ENCODE peak calls at places on chromosomes 3 and 15, in six cellular contexts. P, L, D, X, U and H are unnamed samples.

GRCh38 chr3:30934208-30934550 is 39.7 kb upstream of the GADL1 start:
- DNase-seq in P (peak; percentile 68), L (peak; percentile 75), D (peak; percentile 14), X (peak; percentile 64), U (peak; percentile 40), H (peak; percentile 55)

GRCh38 chr15:83207622-83208356 is at the start of gene HDGFL3:
- DNase-seq in P (peak; percentile 59), L (peak; percentile 79), D (peak; percentile 87), X (peak; percentile 81), U (no peak), H (peak; percentile 88)

GRCh38 chr15:66923438-66923881 is 141.9 kb upstream of the SMAD3 start:
- DNase-seq in P (peak; percentile 48), L (peak; percentile 20), D (peak; percentile 54), X (peak; percentile 54), U (peak; percentile 37), H (peak; percentile 72)

GRCh38 chr3:140236836-140237476 is 302.0 kb downstream of the CLSTN2 start:
- DNase-seq in P (no peak), L (peak; percentile 18), D (no peak), X (peak; percentile 50), U (no peak), H (no peak)

GRCh38 chr15:66841953-66842681 is 140.1 kb downstream of the SMAD6 start:
- DNase-seq in P (peak; percentile 82), L (peak; percentile 98), D (peak; percentile 85), X (peak; percentile 95), U (peak; percentile 47), H (peak; percentile 81)

GRCh38 chr3:119297169-119297568 is 3.0 kb downstream of the ARHGAP31 start:
- DNase-seq in P (peak; percentile 27), L (peak; percentile 90), D (no peak), X (no peak), U (no peak), H (no peak)

GRCh38 chr3:23487015-23487414 is 283.9 kb downstream of the UBE2E2 start:
- DNase-seq in P (no peak), L (no peak), D (no peak), X (no peak), U (no peak), H (no peak)

GRCh38 chr3:108820586-108820985 is 2.0 kb upstream of the TRAT1 start:
- DNase-seq in P (no peak), L (no peak), D (no peak), X (no peak), U (no peak), H (no peak)

GRCh38 chr3:111616417-111617105 is 21.4 kb upstream of the ZBED2 start:
- DNase-seq in P (peak; percentile 62), L (peak; percentile 52), D (no peak), X (peak; percentile 9), U (no peak), H (no peak)

GRCh38 chr3:137012097-137012501 is 54.3 kb downstream of the IL20RB start:
- DNase-seq in P (no peak), L (peak; percentile 88), D (no peak), X (no peak), U (no peak), H (no peak)

GRCh38 chr15:55110446-55110845 is 86.3 kb downstream of the RSL24D1 start:
- DNase-seq in P (no peak), L (no peak), D (no peak), X (no peak), U (no peak), H (no peak)

GRCh38 chr15:73560501-73561117 is 72.6 kb downstream of the NPTN start:
- DNase-seq in P (peak; percentile 79), L (peak; percentile 76), D (peak; percentile 42), X (peak; percentile 76), U (peak; percentile 46), H (peak; percentile 49)

GRCh38 chr3:171801738-171802600 is 8.3 kb downstream of the PLD1 start:
- DNase-seq in P (peak; percentile 88), L (peak; percentile 86), D (no peak), X (no peak), U (no peak), H (no peak)

DNA sequence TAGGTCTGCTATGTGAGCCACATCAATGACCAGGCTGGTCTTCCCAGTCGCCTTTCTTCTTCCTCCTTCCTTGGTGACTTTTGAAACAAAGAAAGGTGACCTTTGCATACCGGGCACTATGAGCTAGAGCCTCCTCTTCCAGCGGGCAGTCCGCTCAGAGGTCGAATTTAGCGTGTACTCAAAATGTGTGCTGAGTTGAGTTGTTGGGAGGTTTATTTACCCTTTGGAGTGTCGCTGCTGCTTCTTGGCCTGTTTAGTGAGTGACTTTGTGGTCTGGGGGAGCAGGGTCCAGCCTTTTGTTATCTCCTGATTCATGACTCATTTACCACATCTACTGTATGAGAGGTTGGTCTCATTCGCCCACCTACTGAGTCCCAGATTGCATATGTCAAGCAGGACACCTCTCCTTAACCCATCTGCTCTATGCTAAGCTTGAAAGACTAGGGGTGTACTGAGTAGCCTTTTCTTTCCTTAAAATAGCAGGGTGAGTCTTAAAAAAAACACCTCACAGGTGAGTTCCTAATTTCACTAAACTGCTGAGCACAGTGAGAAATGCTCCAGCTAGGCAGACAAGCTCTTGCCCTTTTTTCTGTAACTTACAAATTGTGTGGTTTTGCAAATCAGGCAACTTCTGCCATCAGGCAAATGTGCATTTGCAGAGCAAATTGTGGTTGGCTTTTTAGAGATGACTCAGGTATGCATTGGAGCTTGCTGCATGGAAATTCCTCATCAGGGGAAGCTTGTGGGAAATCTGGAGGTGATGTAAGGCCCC is 3.2 kb upstream of the SIAH2 start:
- DNase-seq in P (peak; percentile 58), L (peak; percentile 62), D (no peak), X (no peak), U (no peak), H (peak; percentile 54)
- TF ChIP-seq EZH2phosphoT487 in P (no peak), L (no peak), D (no peak), X (no peak), U (no peak), H (no peak)

GRCh38 chr15:77516076-77516475 is 95.4 kb downstream of the HMG20A start:
- DNase-seq in P (peak; percentile 77), L (peak; percentile 63), D (no peak), X (no peak), U (no peak), H (no peak)
- TF ChIP-seq EZH2phosphoT487 in P (no peak), L (no peak), D (no peak), X (no peak), U (no peak), H (no peak)

DNA sequence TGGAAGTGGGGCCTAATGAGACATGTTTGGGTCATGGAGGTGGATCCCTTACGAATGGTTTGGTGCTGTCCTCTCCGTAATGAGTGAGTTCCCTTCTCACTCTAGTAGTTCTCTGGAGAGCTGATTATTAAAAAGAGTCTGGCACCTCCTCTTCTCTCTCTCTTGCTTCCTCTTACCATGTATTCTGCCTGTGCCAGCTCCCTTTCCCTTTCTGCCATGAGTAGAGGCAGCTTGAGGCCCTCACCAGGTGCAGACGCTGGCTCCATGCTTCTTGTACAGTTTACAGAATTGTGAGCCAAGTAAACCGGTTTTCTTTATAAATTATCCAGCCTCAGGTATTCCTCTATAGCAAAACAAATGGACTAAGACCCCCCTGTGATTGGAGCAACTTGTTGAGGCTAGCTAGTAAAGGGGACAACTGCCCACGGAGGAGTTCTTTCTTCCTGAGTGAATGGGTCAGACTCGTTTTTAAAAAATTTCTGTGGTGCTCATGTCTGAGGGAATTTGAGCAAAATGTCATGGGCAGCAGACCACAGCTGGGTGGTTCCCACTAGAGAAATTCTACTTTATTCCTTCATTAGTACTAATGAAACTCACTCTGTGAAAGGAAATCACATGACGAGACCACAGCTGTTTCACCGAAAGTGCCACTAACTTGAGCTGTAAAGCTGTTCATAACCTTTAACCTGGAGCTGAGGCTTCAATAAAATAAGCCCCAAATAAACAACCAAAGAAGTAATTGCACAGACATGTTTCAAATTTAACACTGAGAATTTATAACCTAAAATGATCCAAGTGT is 210.0 kb downstream of the NFKBIZ start:
- DNase-seq in P (no peak), L (no peak), D (no peak), X (no peak), U (no peak), H (no peak)
- TF ChIP-seq EZH2phosphoT487 in P (no peak), L (no peak), D (no peak), X (no peak), U (no peak), H (no peak)

GRCh38 chr15:101488300-101489164 is 975 bp downstream of the PCSK6 start:
- DNase-seq in P (no peak), L (no peak), D (peak; percentile 74), X (peak; percentile 28), U (no peak), H (peak; percentile 75)

GRCh38 chr15:101490922-101491738 is 1.6 kb upstream of the PCSK6 start:
- DNase-seq in P (peak; percentile 12), L (peak; percentile 20), D (no peak), X (no peak), U (no peak), H (no peak)

GRCh38 chr15:101489236-101489632 is 273 bp downstream of the PCSK6 start:
- DNase-seq in P (peak; percentile 16), L (peak; percentile 42), D (peak; percentile 90), X (peak; percentile 73), U (peak; percentile 18), H (peak; percentile 68)

GRCh38 chr15:101490408-101490891 is 943 bp upstream of the PCSK6 start:
- DNase-seq in P (no peak), L (no peak), D (no peak), X (no peak), U (no peak), H (no peak)

DNA sequence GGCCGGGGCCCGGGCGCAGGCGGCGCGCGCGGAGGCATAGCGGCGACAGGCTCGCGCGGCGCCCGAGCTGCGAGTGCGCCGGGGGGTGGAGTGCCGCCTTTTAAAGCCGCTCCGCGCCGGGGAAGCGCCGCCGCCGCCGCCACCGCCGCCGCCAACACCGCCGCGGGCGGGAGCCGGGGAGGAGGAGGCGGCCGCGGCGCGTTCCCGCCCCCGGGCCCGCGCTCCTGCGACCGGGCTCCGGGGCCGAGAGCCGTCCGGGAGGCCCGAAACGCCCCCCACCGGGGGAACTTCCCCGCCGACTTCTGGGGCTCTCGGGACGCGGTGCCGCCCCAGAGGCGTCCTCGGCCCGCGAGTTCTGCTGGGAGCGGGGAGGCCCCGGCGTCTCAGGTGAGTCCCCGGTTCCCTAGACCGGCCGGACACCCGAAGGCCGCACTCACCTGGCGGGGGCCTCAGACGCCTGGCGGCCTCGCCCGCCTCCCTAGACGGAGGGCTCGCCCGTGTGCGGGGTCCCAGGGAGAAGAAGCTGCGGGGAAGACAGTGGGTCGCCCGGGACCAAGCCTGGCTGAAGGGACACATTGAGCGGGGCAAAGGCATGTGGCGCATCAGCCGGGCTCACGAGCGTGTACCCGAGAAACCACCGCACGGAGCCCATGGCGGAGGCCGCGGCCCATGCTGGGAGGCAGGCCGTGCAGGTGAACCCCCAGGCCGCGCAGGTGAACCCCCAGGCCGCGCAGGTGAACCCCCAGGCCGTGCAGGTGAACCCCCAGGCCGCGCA is at the start of gene PCSK6:
- DNase-seq in P (no peak), L (peak; percentile 49), D (peak; percentile 87), X (peak; percentile 69), U (no peak), H (peak; percentile 77)
- TF ChIP-seq EZH2phosphoT487 in P (no peak), L (no peak), D (no peak), X (no peak), U (no peak), H (no peak)

DNA sequence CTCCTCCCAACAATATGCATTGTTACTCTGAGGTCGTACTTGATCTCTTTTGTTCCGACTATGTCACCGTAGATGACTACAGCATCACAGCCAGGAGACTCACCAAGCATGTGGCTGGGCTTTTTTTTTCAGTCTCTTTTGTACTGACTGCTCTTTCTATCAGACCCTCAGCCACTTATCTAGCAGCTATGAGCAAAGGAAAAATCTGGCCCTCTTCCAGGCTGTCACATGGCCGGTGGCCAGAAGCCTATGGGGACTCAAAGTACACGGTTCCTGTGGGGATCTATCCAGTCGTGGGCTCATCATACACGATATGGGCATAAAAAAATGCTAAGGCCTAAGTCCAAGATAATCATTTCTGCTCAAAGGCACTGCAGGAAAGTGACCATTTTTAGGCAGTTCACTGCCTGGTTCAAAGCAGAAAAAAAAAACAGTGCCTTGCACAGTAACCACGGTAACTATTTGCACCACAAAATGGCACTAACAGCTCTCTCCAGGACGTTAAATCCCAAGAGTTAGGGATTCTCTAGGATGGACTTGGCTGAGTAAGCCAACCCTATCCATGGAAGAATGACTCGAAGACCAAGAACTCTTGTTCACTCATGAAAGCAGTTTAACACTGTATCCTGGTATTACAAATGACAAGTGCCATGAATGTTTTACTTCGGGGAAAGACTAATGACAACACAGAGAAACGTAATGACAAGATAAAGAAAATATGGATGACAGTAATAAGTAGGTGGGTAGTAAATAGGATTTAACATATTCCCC is 50.3 kb downstream of the SHQ1 start:
- DNase-seq in P (no peak), L (peak; percentile 20), D (peak; percentile 70), X (peak; percentile 29), U (no peak), H (peak; percentile 31)
- TF ChIP-seq EZH2phosphoT487 in P (no peak), L (no peak), D (no peak), X (no peak), U (no peak), H (no peak)